ENCODE peak calls at places on chromosomes 13 and 19, in seven cellular contexts. M is fibroblast of gingiva, S is AG09319, Q is choroid plexus epithelial cell, Y is astrocyte of the spinal cord, E is foreskin fibroblast, Z is KBM-7. W is an unnamed sample.

GRCh38 chr19:46571495-46571894 is 29.6 kb upstream of the CALM3 start:
- DNase-seq in E (peak), S (no peak), Z (peak), Y (no peak), M (no peak), Q (peak), W (no peak)

GRCh38 chr19:8305798-8306197 is 2.4 kb downstream of the CD320 start:
- DNase-seq in E (no peak), S (no peak), Z (no peak), M (no peak), Q (no peak), Y (no peak), W (peak)

GRCh38 chr19:6611441-6611852 is 20.5 kb upstream of the CD70 start:
- DNase-seq in Q (no peak), M (no peak), Z (no peak), S (no peak), Y (no peak), E (no peak), W (no peak)

GRCh38 chr19:1847684-1848398 is 442 bp downstream of the REXO1 start:
- DNase-seq in S (no peak), E (no peak), Z (no peak), M (peak), Q (peak), Y (peak), W (peak)

GRCh38 chr19:480016-480855 is 16.1 kb upstream of the MADCAM1 start:
- DNase-seq in M (peak), Z (peak), E (peak), S (peak), Q (peak), Y (peak), W (no peak)

GRCh38 chr19:55546822-55547614 is 1.7 kb upstream of the SBK3 start:
- DNase-seq in M (peak), Z (peak), Y (peak), S (no peak), Q (peak), E (peak), W (no peak)

GRCh38 chr19:33699754-33700407 is 78.1 kb downstream of the CHST8 start:
- DNase-seq in Q (no peak), Z (no peak), M (no peak), Y (no peak), E (no peak), S (no peak), W (no peak)

GRCh38 chr19:29714953-29715694 is at the start of gene C19orf12:
- DNase-seq in Q (peak), E (peak), Z (peak), M (peak), Y (peak), S (no peak), W (peak)

GRCh38 chr13:80755925-80756324 is 415.0 kb upstream of the SPRY2 start:
- DNase-seq in E (peak), Q (peak), S (no peak), Y (peak), Z (no peak), M (peak), W (no peak)

GRCh38 chr13:110711778-110712070 is 1.8 kb upstream of the ING1 start:
- DNase-seq in M (no peak), S (no peak), Y (peak), Q (no peak), E (no peak), Z (no peak), W (no peak)

GRCh38 chr19:30281903-30282302 is 90.3 kb upstream of the ZNF536 start:
- DNase-seq in Y (no peak), Z (no peak), E (peak), Q (no peak), M (no peak), S (no peak), W (no peak)